ENCODE peak calls at places on chromosomes 6 and 20, in ten cellular contexts. One of them, this sample, is unnamed.

GRCh38 chr20:63499333-63499969 is 568 bp upstream of the EEF1A2 start:
- DNase-seq in spleen: no peak
- DNase-seq in tibial nerve: no peak
- DNase-seq in omental fat pad: no peak
- DNase-seq in heart right ventricle: no peak
- DNase-seq in fibroblast of the aortic adventitia: no peak
- DNase-seq in body of pancreas: no peak
- DNase-seq in neural crest cell: no peak
- DNase-seq in AG09319: no peak
- DNase-seq in cardiac muscle cell: no peak
- DNase-seq in this sample: no peak

GRCh38 chr20:63826753-63827152 is 4.3 kb downstream of the ZBTB46 start:
- DNase-seq in body of pancreas: no peak
- DNase-seq in omental fat pad: no peak
- DNase-seq in tibial nerve: no peak
- DNase-seq in spleen: no peak
- DNase-seq in heart right ventricle: no peak
- DNase-seq in cardiac muscle cell: no peak
- DNase-seq in neural crest cell: no peak
- DNase-seq in AG09319: no peak
- DNase-seq in fibroblast of the aortic adventitia: no peak
- DNase-seq in this sample: no peak

GRCh38 chr6:149210376-149210775 is 107.1 kb upstream of the TAB2 start:
- DNase-seq in body of pancreas: no peak
- DNase-seq in fibroblast of the aortic adventitia: peak
- DNase-seq in spleen: no peak
- DNase-seq in omental fat pad: no peak
- DNase-seq in AG09319: no peak
- DNase-seq in neural crest cell: no peak
- DNase-seq in heart right ventricle: no peak
- DNase-seq in cardiac muscle cell: peak
- DNase-seq in tibial nerve: no peak
- DNase-seq in this sample: no peak

GRCh38 chr6:30684386-30685156 is 1.9 kb downstream of the PPP1R18 start:
- DNase-seq in cardiac muscle cell: peak
- DNase-seq in AG09319: no peak
- DNase-seq in neural crest cell: no peak
- DNase-seq in omental fat pad: no peak
- DNase-seq in heart right ventricle: peak
- DNase-seq in body of pancreas: no peak
- DNase-seq in fibroblast of the aortic adventitia: no peak
- DNase-seq in tibial nerve: no peak
- DNase-seq in spleen: peak
- DNase-seq in this sample: no peak

GRCh38 chr6:25296217-25296905 is 17.2 kb downstream of the CARMIL1 start:
- DNase-seq in AG09319: no peak
- DNase-seq in cardiac muscle cell: peak
- DNase-seq in body of pancreas: no peak
- DNase-seq in omental fat pad: no peak
- DNase-seq in neural crest cell: no peak
- DNase-seq in tibial nerve: no peak
- DNase-seq in spleen: no peak
- DNase-seq in heart right ventricle: no peak
- DNase-seq in fibroblast of the aortic adventitia: peak
- DNase-seq in this sample: no peak

GRCh38 chr6:123007885-123008284 is 11.8 kb downstream of the CLVS2 start:
- DNase-seq in neural crest cell: no peak
- DNase-seq in body of pancreas: no peak
- DNase-seq in omental fat pad: no peak
- DNase-seq in fibroblast of the aortic adventitia: no peak
- DNase-seq in tibial nerve: no peak
- DNase-seq in heart right ventricle: no peak
- DNase-seq in cardiac muscle cell: no peak
- DNase-seq in AG09319: no peak
- DNase-seq in spleen: no peak
- DNase-seq in this sample: no peak

GRCh38 chr6:32700391-32701040 is 34.1 kb upstream of the HLA-DQB1 start:
- DNase-seq in heart right ventricle: peak
- DNase-seq in cardiac muscle cell: peak
- DNase-seq in tibial nerve: no peak
- DNase-seq in fibroblast of the aortic adventitia: peak
- DNase-seq in omental fat pad: no peak
- DNase-seq in AG09319: peak
- DNase-seq in neural crest cell: peak
- DNase-seq in body of pancreas: peak
- DNase-seq in spleen: no peak
- DNase-seq in this sample: no peak

GRCh38 chr6:34132486-34133185 is 13.3 kb downstream of the GRM4 start:
- DNase-seq in AG09319: no peak
- DNase-seq in neural crest cell: peak
- DNase-seq in heart right ventricle: no peak
- DNase-seq in omental fat pad: no peak
- DNase-seq in tibial nerve: no peak
- DNase-seq in cardiac muscle cell: peak
- DNase-seq in spleen: no peak
- DNase-seq in fibroblast of the aortic adventitia: peak
- DNase-seq in body of pancreas: peak
- DNase-seq in this sample: no peak

GRCh38 chr6:31544676-31545075 is 1.7 kb downstream of the ATP6V1G2 start:
- DNase-seq in neural crest cell: no peak
- DNase-seq in cardiac muscle cell: no peak
- DNase-seq in fibroblast of the aortic adventitia: no peak
- DNase-seq in AG09319: no peak
- DNase-seq in heart right ventricle: no peak
- DNase-seq in body of pancreas: no peak
- DNase-seq in spleen: no peak
- DNase-seq in omental fat pad: no peak
- DNase-seq in tibial nerve: no peak
- DNase-seq in this sample: no peak

GRCh38 chr20:2237059-2237458 is 58.7 kb upstream of the TGM3 start:
- DNase-seq in tibial nerve: peak
- DNase-seq in cardiac muscle cell: peak
- DNase-seq in heart right ventricle: peak
- DNase-seq in neural crest cell: no peak
- DNase-seq in AG09319: peak
- DNase-seq in omental fat pad: no peak
- DNase-seq in body of pancreas: peak
- DNase-seq in fibroblast of the aortic adventitia: peak
- DNase-seq in spleen: peak
- DNase-seq in this sample: peak

GRCh38 chr6:11772109-11772830 is 6.3 kb downstream of the ADTRP start:
- DNase-seq in fibroblast of the aortic adventitia: peak
- DNase-seq in omental fat pad: no peak
- DNase-seq in body of pancreas: no peak
- DNase-seq in cardiac muscle cell: peak
- DNase-seq in AG09319: peak
- DNase-seq in tibial nerve: no peak
- DNase-seq in neural crest cell: no peak
- DNase-seq in heart right ventricle: no peak
- DNase-seq in spleen: no peak
- DNase-seq in this sample: peak

GRCh38 chr20:33858666-33859065 is 47.5 kb downstream of the CHMP4B start:
- DNase-seq in heart right ventricle: no peak
- DNase-seq in fibroblast of the aortic adventitia: no peak
- DNase-seq in spleen: no peak
- DNase-seq in cardiac muscle cell: no peak
- DNase-seq in AG09319: no peak
- DNase-seq in tibial nerve: no peak
- DNase-seq in omental fat pad: no peak
- DNase-seq in body of pancreas: no peak
- DNase-seq in neural crest cell: no peak
- DNase-seq in this sample: no peak

GRCh38 chr6:63816979-63817436 is 181.4 kb downstream of the PHF3 start:
- DNase-seq in fibroblast of the aortic adventitia: peak
- DNase-seq in spleen: no peak
- DNase-seq in body of pancreas: no peak
- DNase-seq in cardiac muscle cell: peak
- DNase-seq in neural crest cell: no peak
- DNase-seq in heart right ventricle: no peak
- DNase-seq in omental fat pad: no peak
- DNase-seq in tibial nerve: no peak
- DNase-seq in AG09319: no peak
- DNase-seq in this sample: no peak
- TF ChIP-seq CTCF in fibroblast of the aortic adventitia: peak
- TF ChIP-seq CTCF in spleen: no peak
- TF ChIP-seq CTCF in body of pancreas: no peak
- TF ChIP-seq CTCF in cardiac muscle cell: peak
- TF ChIP-seq CTCF in neural crest cell: peak
- TF ChIP-seq CTCF in heart right ventricle: no peak
- TF ChIP-seq CTCF in omental fat pad: no peak
- TF ChIP-seq CTCF in tibial nerve: no peak
- TF ChIP-seq CTCF in AG09319: peak
- TF ChIP-seq CTCF in this sample: peak

DNA sequence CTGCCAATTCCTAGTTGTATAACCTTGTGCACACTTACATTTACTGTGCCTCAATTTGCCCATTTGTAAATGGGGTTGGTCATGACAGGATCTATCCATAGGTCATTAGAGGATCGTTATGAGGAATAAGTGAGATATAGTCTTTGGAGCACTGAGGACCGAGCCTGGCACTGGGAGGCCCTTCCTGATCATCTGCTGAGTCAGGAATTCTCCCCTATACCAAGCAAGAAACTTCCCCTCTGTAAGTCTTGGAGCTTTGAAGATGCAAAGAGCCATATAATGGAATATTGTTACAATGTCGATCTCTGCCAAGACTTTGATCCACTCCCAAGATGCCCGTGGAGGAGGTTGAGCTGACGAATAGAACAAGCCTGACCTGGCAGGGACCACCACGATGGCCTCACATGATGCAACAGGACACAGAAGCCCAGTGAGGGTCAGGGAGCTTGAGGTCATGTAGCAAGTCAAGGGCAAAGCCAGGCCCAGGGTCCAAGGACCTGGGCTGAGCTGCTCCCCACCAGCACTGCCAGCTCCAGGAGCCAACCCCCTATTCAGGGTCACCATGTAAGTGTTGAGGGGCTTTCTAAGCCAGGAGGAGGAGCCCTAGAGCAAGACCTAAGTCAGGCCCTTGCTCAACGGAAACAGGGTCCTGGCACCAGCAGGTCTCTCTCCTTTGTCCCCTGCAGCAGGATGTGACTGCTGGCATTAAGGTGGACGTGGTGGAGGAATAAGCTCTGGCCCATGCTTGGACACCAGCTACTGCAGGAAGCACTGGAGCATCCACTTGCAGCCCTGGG is 16.7 kb downstream of the PDRG1 start:
- DNase-seq in omental fat pad: no peak
- DNase-seq in fibroblast of the aortic adventitia: no peak
- DNase-seq in AG09319: no peak
- DNase-seq in cardiac muscle cell: no peak
- DNase-seq in spleen: no peak
- DNase-seq in neural crest cell: no peak
- DNase-seq in tibial nerve: no peak
- DNase-seq in body of pancreas: no peak
- DNase-seq in heart right ventricle: no peak
- DNase-seq in this sample: no peak
- TF ChIP-seq CTCF in omental fat pad: no peak
- TF ChIP-seq CTCF in fibroblast of the aortic adventitia: no peak
- TF ChIP-seq CTCF in AG09319: no peak
- TF ChIP-seq CTCF in cardiac muscle cell: no peak
- TF ChIP-seq CTCF in spleen: no peak
- TF ChIP-seq CTCF in neural crest cell: no peak
- TF ChIP-seq CTCF in tibial nerve: no peak
- TF ChIP-seq CTCF in body of pancreas: no peak
- TF ChIP-seq CTCF in heart right ventricle: no peak
- TF ChIP-seq CTCF in this sample: no peak

GRCh38 chr6:5213851-5214507 is 46.8 kb downstream of the LYRM4 start:
- DNase-seq in spleen: no peak
- DNase-seq in fibroblast of the aortic adventitia: peak
- DNase-seq in neural crest cell: no peak
- DNase-seq in tibial nerve: no peak
- DNase-seq in heart right ventricle: peak
- DNase-seq in omental fat pad: no peak
- DNase-seq in body of pancreas: no peak
- DNase-seq in cardiac muscle cell: peak
- DNase-seq in AG09319: no peak
- DNase-seq in this sample: no peak
- TF ChIP-seq CTCF in spleen: no peak
- TF ChIP-seq CTCF in fibroblast of the aortic adventitia: peak
- TF ChIP-seq CTCF in neural crest cell: no peak
- TF ChIP-seq CTCF in tibial nerve: no peak
- TF ChIP-seq CTCF in heart right ventricle: peak
- TF ChIP-seq CTCF in omental fat pad: no peak
- TF ChIP-seq CTCF in body of pancreas: no peak
- TF ChIP-seq CTCF in cardiac muscle cell: peak
- TF ChIP-seq CTCF in AG09319: no peak
- TF ChIP-seq CTCF in this sample: peak

GRCh38 chr6:161921602-161922400 is 647.9 kb upstream of the AGPAT4 start:
- DNase-seq in AG09319: no peak
- DNase-seq in fibroblast of the aortic adventitia: no peak
- DNase-seq in body of pancreas: no peak
- DNase-seq in cardiac muscle cell: no peak
- DNase-seq in heart right ventricle: no peak
- DNase-seq in tibial nerve: no peak
- DNase-seq in omental fat pad: no peak
- DNase-seq in spleen: no peak
- DNase-seq in neural crest cell: no peak
- DNase-seq in this sample: no peak

GRCh38 chr6:161924516-161925116 is 650.8 kb upstream of the AGPAT4 start:
- DNase-seq in spleen: no peak
- DNase-seq in tibial nerve: no peak
- DNase-seq in omental fat pad: no peak
- DNase-seq in heart right ventricle: no peak
- DNase-seq in AG09319: no peak
- DNase-seq in fibroblast of the aortic adventitia: no peak
- DNase-seq in body of pancreas: peak
- DNase-seq in cardiac muscle cell: no peak
- DNase-seq in neural crest cell: no peak
- DNase-seq in this sample: no peak

GRCh38 chr6:161918608-161919205 is 644.8 kb upstream of the AGPAT4 start:
- DNase-seq in omental fat pad: no peak
- DNase-seq in body of pancreas: no peak
- DNase-seq in tibial nerve: no peak
- DNase-seq in heart right ventricle: no peak
- DNase-seq in fibroblast of the aortic adventitia: no peak
- DNase-seq in neural crest cell: no peak
- DNase-seq in cardiac muscle cell: no peak
- DNase-seq in AG09319: no peak
- DNase-seq in spleen: no peak
- DNase-seq in this sample: no peak

GRCh38 chr6:161919711-161920110 is 645.9 kb upstream of the AGPAT4 start:
- DNase-seq in AG09319: no peak
- DNase-seq in heart right ventricle: no peak
- DNase-seq in neural crest cell: no peak
- DNase-seq in tibial nerve: no peak
- DNase-seq in omental fat pad: no peak
- DNase-seq in cardiac muscle cell: no peak
- DNase-seq in spleen: no peak
- DNase-seq in fibroblast of the aortic adventitia: no peak
- DNase-seq in body of pancreas: no peak
- DNase-seq in this sample: no peak

DNA sequence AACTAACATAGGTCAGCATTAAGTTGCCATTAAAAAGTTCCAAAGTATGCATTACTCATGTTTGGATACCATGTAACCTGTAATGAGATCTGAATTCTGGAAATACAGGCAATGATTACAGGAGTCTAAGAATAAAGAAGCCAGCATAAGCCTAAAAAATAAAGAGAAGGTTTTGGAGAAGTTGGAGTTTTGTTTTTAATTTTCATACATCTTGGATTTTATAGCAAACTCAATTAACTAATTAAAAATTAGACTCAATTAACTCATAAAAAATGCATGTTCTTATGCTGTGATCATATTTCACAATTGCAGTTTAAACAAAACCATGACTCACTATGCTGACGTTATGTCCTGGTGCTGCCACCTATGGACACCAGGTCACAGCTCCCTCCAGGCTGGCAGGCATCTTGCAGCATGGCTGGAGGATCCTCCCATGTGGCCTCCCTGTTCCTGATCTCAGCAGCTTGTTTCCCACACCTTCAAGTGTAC is 648.8 kb upstream of the AGPAT4 start:
- DNase-seq in cardiac muscle cell: peak
- DNase-seq in spleen: no peak
- DNase-seq in body of pancreas: peak
- DNase-seq in neural crest cell: peak
- DNase-seq in omental fat pad: no peak
- DNase-seq in AG09319: peak
- DNase-seq in fibroblast of the aortic adventitia: no peak
- DNase-seq in tibial nerve: no peak
- DNase-seq in heart right ventricle: peak
- DNase-seq in this sample: no peak
- TF ChIP-seq CTCF in cardiac muscle cell: peak
- TF ChIP-seq CTCF in spleen: peak
- TF ChIP-seq CTCF in body of pancreas: peak
- TF ChIP-seq CTCF in neural crest cell: peak
- TF ChIP-seq CTCF in omental fat pad: no peak
- TF ChIP-seq CTCF in AG09319: peak
- TF ChIP-seq CTCF in fibroblast of the aortic adventitia: no peak
- TF ChIP-seq CTCF in tibial nerve: peak
- TF ChIP-seq CTCF in heart right ventricle: peak
- TF ChIP-seq CTCF in this sample: no peak